ENCODE peak calls at places on chromosome 21, in nine cellular contexts. O is activated CD8-positive, alpha-beta memory T cell treated with anti-CD3 and anti-CD28 coated beads for 4 hours; N is iPS DF 6.9; A is T-helper 17 cell; J is lower lobe of right lung; C is neural progenitor cell; F is RKO; L is GF-D8; R is stimulated activated CD4-positive, alpha-beta T cell treated with anti-CD3 and anti-CD28 coated beads, Interleukin-15, amount 100 ng/mL, for 48 hours. G is an unnamed sample.
A peak's percentile ranks its signal among the peaks of the same experiment; 100 is the strongest.

GRCh38 chr21:31656199-31657095 is 3.0 kb upstream of the SOD1 start:
- DNase-seq in O (no peak), N (no peak), A (no peak), J (no peak), C (no peak), F (no peak), L (no peak), R (peak; percentile 60), G (no peak)

GRCh38 chr21:40143822-40144525 is 276.7 kb downstream of the PCP4 start:
- DNase-seq in O (peak; percentile 7), N (peak; percentile 16), A (no peak), J (no peak), C (peak; percentile 77), F (peak; percentile 53), L (peak; percentile 16), R (peak; percentile 7), G (peak; percentile 86)

GRCh38 chr21:29053656-29054055 is 19.8 kb downstream of the CCT8 start:
- DNase-seq in O (no peak), N (no peak), A (no peak), J (no peak), C (no peak), F (no peak), L (no peak), R (no peak), G (no peak)

GRCh38 chr21:24290151-24290833 is 1317.0 kb downstream of the MRPL39 start:
- DNase-seq in O (no peak), N (no peak), A (no peak), J (no peak), C (no peak), F (no peak), L (no peak), R (peak; percentile 4), G (no peak)

GRCh38 chr21:32333953-32334673 is 35.5 kb downstream of the MRAP start:
- DNase-seq in O (no peak), N (no peak), A (no peak), J (no peak), C (no peak), F (no peak), L (no peak), R (no peak), G (no peak)

GRCh38 chr21:38048241-38048640 is 132.0 kb upstream of the KCNJ6 start:
- DNase-seq in O (no peak), N (no peak), A (no peak), J (no peak), C (no peak), F (no peak), L (no peak), R (no peak), G (no peak)

GRCh38 chr21:42411197-42411869 is 7.6 kb downstream of the UBASH3A start:
- DNase-seq in O (no peak), N (no peak), A (no peak), J (no peak), C (peak; percentile 47), F (no peak), L (no peak), R (no peak), G (no peak)

GRCh38 chr21:19607983-19608668 is 1204.5 kb upstream of the TMPRSS15 start:
- DNase-seq in O (no peak), N (no peak), A (no peak), J (no peak), C (peak; percentile 17), F (no peak), L (peak; percentile 37), R (no peak), G (no peak)

GRCh38 chr21:42127164-42128125 is 56.3 kb downstream of the UMODL1 start:
- DNase-seq in O (no peak), N (no peak), A (no peak), J (no peak), C (no peak), F (no peak), L (no peak), R (no peak), G (no peak)

GRCh38 chr21:41681336-41681801 is 85.5 kb downstream of the RIPK4 start:
- DNase-seq in O (no peak), N (no peak), A (no peak), J (no peak), C (no peak), F (no peak), L (no peak), R (no peak), G (no peak)

GRCh38 chr21:31848339-31848985 is 24.4 kb upstream of the HUNK start:
- DNase-seq in O (no peak), N (no peak), A (no peak), J (no peak), C (no peak), F (no peak), L (no peak), R (no peak), G (no peak)